ENCODE peak calls at places on chromosomes 3 and 15, in four cellular contexts. F, V, S and B are unnamed samples.

GRCh38 chr3:108603689-108604088 is 14.2 kb downstream of the DZIP3 start:
- DNase-seq in F (no peak), V (no peak), S (no peak), B (no peak)

GRCh38 chr3:158420654-158421396 is 150.2 kb upstream of the MLF1 start:
- DNase-seq in F (no peak), V (no peak), S (no peak), B (no peak)

GRCh38 chr15:31476866-31477265 is 150.2 kb downstream of the KLF13 start:
- DNase-seq in F (no peak), V (no peak), S (no peak), B (no peak)

GRCh38 chr3:27141668-27142067 is 227.5 kb downstream of the NEK10 start:
- DNase-seq in F (no peak), V (peak), S (no peak), B (no peak)

GRCh38 chr15:74723754-74724334 is 1.5 kb downstream of the CYP1A1 start:
- DNase-seq in F (peak), V (no peak), S (peak), B (peak)

GRCh38 chr3:195906865-195907729 is 1.3 kb downstream of the TNK2 start:
- DNase-seq in F (no peak), V (no peak), S (no peak), B (no peak)

GRCh38 chr3:81581966-81582599 is 179.4 kb downstream of the GBE1 start:
- DNase-seq in F (peak), V (peak), S (peak), B (peak)

GRCh38 chr15:22931784-22932536 is 48.2 kb downstream of the CYFIP1 start:
- DNase-seq in F (no peak), V (no peak), S (no peak), B (no peak)

GRCh38 chr15:44527241-44527640 is 9.7 kb upstream of the EIF3J start:
- DNase-seq in F (no peak), V (no peak), S (no peak), B (no peak)

GRCh38 chr3:129740120-129740519 is 133.6 kb upstream of the PLXND1 start:
- DNase-seq in F (no peak), V (no peak), S (no peak), B (no peak)
- TF ChIP-seq ELF4 in F (no peak), V (no peak), S (no peak), B (no peak)

DNA sequence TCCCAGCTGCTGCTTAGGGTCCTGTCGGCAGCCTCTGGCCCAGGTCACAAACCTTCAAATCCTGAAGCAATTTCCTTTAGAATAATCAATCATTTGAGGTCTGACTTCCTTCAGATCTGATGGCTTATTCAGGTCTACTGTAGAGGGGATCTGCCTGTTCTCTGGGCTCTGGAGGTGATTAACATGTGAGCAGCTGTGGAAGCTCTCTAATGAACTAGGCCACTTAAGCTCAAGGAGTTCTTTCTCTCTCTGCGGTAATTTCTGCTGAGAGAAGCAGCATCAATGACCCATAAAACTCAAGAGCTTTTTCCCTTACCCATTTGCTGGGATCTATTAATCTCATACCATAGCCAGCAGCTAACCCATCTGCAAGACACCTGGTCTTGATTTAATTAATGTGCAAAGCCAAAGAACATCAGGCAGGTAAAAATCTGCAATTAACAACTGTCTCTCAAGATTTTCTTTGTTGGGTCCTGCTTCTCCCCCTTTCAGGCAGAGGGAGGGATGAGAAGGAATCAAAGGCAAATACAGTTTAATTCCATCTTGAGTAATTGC is 73.2 kb upstream of the DLG1 start:
- DNase-seq in F (no peak), V (no peak), S (peak), B (no peak)
- TF ChIP-seq ELF4 in F (no peak), V (no peak), S (no peak), B (no peak)

DNA sequence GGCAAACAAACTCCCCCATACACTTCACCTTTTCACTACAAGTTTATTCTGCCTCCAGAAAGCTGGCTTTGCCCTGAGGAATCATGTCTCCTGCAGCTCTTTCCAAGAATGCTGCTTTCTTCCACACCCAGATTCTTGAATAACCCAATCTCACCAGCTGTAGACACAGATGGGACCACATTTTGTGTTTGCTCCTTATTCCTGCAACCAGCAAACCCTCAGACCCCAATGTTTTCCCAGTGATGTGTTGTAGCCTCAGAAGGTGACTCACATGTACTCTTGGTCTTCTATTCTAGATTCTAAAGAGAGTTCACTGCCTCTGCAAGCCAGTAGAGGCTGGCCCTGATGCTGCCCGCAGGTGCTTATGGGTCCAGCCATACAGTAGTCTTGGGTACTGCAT is 23.6 kb upstream of the TRIM59 start:
- DNase-seq in F (no peak), V (no peak), S (no peak), B (no peak)
- TF ChIP-seq ELF4 in F (no peak), V (no peak), S (no peak), B (no peak)

GRCh38 chr15:65096481-65097385 is 18.3 kb downstream of the UBAP1L start:
- DNase-seq in F (no peak), V (no peak), S (no peak), B (no peak)
- TF ChIP-seq ELF4 in F (no peak), V (no peak), S (no peak), B (no peak)

GRCh38 chr15:85495096-85495495 is 114.7 kb downstream of the AKAP13 start:
- DNase-seq in F (no peak), V (no peak), S (no peak), B (no peak)

GRCh38 chr15:85495542-85495941 is 115.1 kb downstream of the AKAP13 start:
- DNase-seq in F (no peak), V (no peak), S (no peak), B (no peak)

GRCh38 chr15:85498471-85498870 is 118.1 kb downstream of the AKAP13 start:
- DNase-seq in F (no peak), V (no peak), S (no peak), B (no peak)

GRCh38 chr15:85496146-85496545 is 115.7 kb downstream of the AKAP13 start:
- DNase-seq in F (no peak), V (no peak), S (no peak), B (no peak)

DNA sequence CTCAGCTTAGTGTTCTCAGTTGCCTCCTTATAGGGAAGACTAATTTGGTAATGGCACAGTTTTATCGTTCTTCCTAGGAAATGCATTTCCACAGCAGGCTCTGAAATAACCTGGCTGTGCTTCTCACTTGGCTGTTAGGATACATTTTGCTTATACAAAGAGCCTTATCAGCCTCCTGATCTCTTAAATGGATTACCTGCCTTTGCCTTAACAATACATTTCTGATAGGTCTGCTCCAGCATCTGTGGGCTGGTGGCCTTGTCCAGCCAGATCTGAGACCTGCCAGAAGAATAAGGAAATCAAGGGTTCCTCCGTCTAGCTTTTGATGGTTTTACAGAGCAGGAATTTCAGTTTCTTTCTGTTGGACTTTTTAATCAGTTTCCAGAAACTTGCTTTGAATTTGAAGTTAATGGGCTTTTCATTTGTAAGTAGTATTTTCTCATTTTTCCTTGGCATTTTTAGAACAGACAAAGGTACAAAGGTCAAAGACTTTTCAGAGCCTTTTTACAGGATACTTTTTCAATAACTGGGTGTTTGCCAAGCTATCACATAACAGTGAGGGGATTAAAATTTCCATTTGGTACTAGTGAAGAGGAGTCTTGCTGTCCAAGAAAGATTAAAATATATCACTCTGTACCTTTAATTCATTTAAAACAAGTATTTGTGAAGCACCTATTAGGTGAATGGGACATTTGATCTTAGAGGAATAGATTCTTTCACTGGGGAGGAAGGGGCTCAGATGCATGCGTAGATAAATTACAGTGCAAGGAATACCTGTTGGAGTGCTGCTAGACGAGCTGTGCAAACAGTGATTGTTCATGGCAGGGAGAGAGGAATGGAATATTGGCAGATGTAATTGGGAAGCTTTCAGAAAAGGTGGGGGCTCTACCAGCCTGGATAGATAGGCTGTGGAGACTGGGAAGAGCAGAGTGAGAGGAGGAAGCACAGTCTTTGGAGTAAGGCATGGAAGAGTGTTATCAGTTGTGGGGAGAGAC is 116.4 kb downstream of the AKAP13 start:
- DNase-seq in F (no peak), V (no peak), S (no peak), B (peak)
- TF ChIP-seq ELF4 in F (no peak), V (no peak), S (no peak), B (no peak)

GRCh38 chr3:156751461-156752025 is 74.6 kb upstream of the LEKR1 start:
- DNase-seq in F (no peak), V (peak), S (peak), B (no peak)
- TF ChIP-seq ELF4 in F (no peak), V (no peak), S (no peak), B (no peak)

GRCh38 chr3:24123596-24123995 is 178.5 kb downstream of the NR1D2 start:
- DNase-seq in F (no peak), V (no peak), S (no peak), B (no peak)
- TF ChIP-seq ELF4 in F (no peak), V (no peak), S (no peak), B (no peak)

GRCh38 chr3:71398157-71398836 is 185.2 kb downstream of the FOXP1 start:
- DNase-seq in F (no peak), V (no peak), S (no peak), B (no peak)

GRCh38 chr3:71399478-71399877 is 184.1 kb downstream of the FOXP1 start:
- DNase-seq in F (no peak), V (no peak), S (no peak), B (peak)

GRCh38 chr3:71395470-71395869 is 188.1 kb downstream of the FOXP1 start:
- DNase-seq in F (no peak), V (no peak), S (no peak), B (no peak)

GRCh38 chr3:71395927-71396695 is 187.4 kb downstream of the FOXP1 start:
- DNase-seq in F (no peak), V (no peak), S (no peak), B (no peak)

DNA sequence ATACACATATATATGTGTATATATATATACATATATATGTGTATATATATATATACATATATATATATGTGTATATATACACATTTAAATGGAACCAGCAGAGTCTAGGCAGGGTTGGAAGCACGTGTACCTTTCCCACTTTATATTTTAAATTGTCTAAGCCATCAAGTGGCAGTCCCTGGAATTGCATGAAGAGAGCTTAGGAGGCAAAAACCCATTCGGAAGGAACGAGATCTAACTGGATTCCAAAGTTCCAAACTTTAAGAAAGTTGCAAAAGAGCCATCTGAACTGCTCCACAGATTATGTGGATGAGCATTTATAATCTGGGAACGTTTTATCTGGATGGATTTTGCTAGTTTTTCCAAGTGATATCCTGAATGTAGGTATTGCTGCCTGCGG is 186.5 kb downstream of the FOXP1 start:
- DNase-seq in F (peak), V (no peak), S (peak), B (peak)
- TF ChIP-seq ELF4 in F (no peak), V (no peak), S (no peak), B (no peak)

DNA sequence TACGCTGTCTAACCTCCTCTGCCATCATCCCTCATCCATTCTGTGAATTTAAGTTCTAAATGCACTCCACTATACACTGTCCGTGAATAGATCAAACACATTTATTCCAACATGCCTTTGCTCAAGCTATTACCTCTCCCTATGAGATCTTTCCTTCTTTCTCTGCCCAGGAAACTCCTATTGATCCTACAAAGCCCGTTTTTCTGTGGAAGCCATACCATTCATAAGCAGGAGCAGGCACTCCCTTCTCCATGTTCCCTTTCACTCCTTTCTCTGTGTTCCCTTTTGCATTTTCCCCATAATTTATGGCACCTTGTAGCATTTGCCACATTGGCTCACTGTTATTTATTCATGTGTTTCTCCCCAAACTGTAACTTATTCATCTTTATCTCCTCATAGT is 501.6 kb downstream of the MAGI1 start:
- DNase-seq in F (no peak), V (no peak), S (no peak), B (no peak)
- TF ChIP-seq ELF4 in F (no peak), V (no peak), S (no peak), B (no peak)

DNA sequence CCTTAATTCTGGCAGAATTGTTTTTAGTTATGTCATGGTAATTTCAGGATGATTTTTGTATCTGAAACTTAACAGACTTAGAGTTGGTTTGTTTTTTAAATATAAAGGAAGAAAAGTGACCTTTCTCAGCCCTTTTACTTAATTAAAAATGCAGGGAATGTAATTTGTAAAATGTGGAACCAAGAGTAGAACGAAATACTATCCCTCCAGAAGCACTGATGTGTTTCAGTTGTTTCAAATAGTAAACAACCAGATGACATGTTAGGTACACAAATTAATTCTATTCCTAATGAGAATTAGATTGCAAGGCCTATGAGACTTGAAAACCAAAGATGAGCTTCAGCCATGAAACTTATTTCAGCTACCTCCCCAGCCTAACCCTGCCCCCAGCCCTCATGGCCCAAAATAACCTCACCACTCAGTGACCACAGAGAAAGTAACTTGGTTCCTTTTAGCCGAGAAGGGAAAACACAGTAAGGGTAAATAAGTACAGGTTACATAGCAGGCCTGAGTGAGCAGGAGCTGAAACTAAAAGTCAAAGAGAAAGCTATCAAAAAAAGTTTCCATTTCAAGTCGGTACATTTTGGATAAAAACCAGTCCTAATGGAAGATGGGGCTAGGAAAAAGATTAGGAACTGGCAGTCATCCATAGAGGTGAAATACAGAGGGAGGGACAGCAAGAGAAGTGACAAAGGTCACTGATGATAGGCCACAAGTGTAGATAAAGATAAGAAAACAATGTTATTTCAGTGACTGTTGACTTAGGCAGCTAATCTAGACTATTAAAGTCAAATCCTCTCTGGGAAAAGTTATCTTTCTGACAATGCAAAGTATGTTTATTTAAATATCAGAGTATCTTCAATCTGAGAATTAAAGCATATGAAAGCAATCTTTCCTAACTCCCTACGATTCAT is 23.2 kb downstream of the SENP8 start:
- DNase-seq in F (no peak), V (no peak), S (no peak), B (peak)
- TF ChIP-seq ELF4 in F (no peak), V (no peak), S (no peak), B (no peak)